ENCODE peak calls at places on chromosome 5, in six cellular contexts. Q is kidney epithelial cell, H is A549, Y is hepatocyte, L is ovary, N is fibroblast of the aortic adventitia. B is an unnamed sample.

GRCh38 chr5:39760385-39761198 is 335.8 kb upstream of the DAB2 start:
- DNase-seq in Q (peak), H (no peak), Y (no peak), L (no peak), N (peak), B (peak)

GRCh38 chr5:40841068-40841805 is at the start of gene CARD6:
- DNase-seq in Q (no peak), H (peak), Y (peak), L (no peak), N (peak), B (no peak)

GRCh38 chr5:132238901-132239500 is 11.3 kb upstream of the P4HA2 start:
- DNase-seq in Q (no peak), H (no peak), Y (no peak), L (no peak), N (no peak), B (no peak)

GRCh38 chr5:54517512-54518145 is at the start of gene SNX18:
- DNase-seq in Q (no peak), H (peak), Y (peak), L (peak), N (peak), B (peak)

GRCh38 chr5:139829471-139829870 is 33.9 kb downstream of the PSD2 start:
- DNase-seq in Q (no peak), H (no peak), Y (no peak), L (no peak), N (no peak), B (no peak)

GRCh38 chr5:148778891-148779290 is 47.5 kb upstream of the ADRB2 start:
- DNase-seq in Q (no peak), H (no peak), Y (no peak), L (no peak), N (no peak), B (no peak)

GRCh38 chr5:64569880-64570279 is 64.1 kb downstream of the RGS7BP start:
- DNase-seq in Q (no peak), H (no peak), Y (no peak), L (no peak), N (no peak), B (no peak)

GRCh38 chr5:150438873-150439546 is 10.5 kb downstream of the RPS14 start:
- DNase-seq in Q (no peak), H (peak), Y (peak), L (no peak), N (no peak), B (no peak)

GRCh38 chr5:143402464-143403356 is 776 bp downstream of the NR3C1 start:
- DNase-seq in Q (no peak), H (no peak), Y (peak), L (peak), N (peak), B (no peak)

GRCh38 chr5:102649731-102650130 is 105.4 kb upstream of the PAM start:
- DNase-seq in Q (no peak), H (no peak), Y (no peak), L (no peak), N (no peak), B (no peak)

GRCh38 chr5:120604898-120605297 is 140.8 kb downstream of the PRR16 start:
- DNase-seq in Q (peak), H (no peak), Y (no peak), L (no peak), N (peak), B (peak)

GRCh38 chr5:150647275-150648251 is 7.1 kb downstream of the SYNPO start:
- DNase-seq in Q (no peak), H (no peak), Y (no peak), L (peak), N (no peak), B (no peak)

GRCh38 chr5:54624671-54625583 is 107.4 kb downstream of the SNX18 start:
- DNase-seq in Q (no peak), H (no peak), Y (no peak), L (no peak), N (peak), B (no peak)

GRCh38 chr5:56012281-56012963 is 17.7 kb upstream of the IL6ST start:
- DNase-seq in Q (no peak), H (no peak), Y (no peak), L (no peak), N (peak), B (peak)

GRCh38 chr5:133251296-133252132 is 199.7 kb downstream of the HSPA4 start:
- DNase-seq in Q (no peak), H (no peak), Y (peak), L (no peak), N (no peak), B (no peak)

GRCh38 chr5:36696059-36696673 is 89.8 kb downstream of the SLC1A3 start:
- DNase-seq in Q (peak), H (peak), Y (peak), L (peak), N (peak), B (no peak)

GRCh38 chr5:140998921-140999410 is 32.7 kb downstream of the PCDHAC2 start:
- DNase-seq in Q (no peak), H (no peak), Y (no peak), L (no peak), N (no peak), B (no peak)

GRCh38 chr5:167269146-167269545 is 1022.3 kb upstream of the WWC1 start:
- DNase-seq in Q (no peak), H (no peak), Y (no peak), L (no peak), N (no peak), B (no peak)

GRCh38 chr5:61397238-61397637 is 65.2 kb downstream of the ZSWIM6 start:
- DNase-seq in Q (no peak), H (no peak), Y (no peak), L (no peak), N (no peak), B (no peak)

GRCh38 chr5:9605459-9605858 is 24.7 kb downstream of the TAS2R1 start:
- DNase-seq in Q (no peak), H (no peak), Y (no peak), L (no peak), N (no peak), B (no peak)

GRCh38 chr5:165370772-165371171 is 1865.4 kb downstream of the MAT2B start:
- DNase-seq in Q (no peak), H (no peak), Y (no peak), L (no peak), N (no peak), B (no peak)

GRCh38 chr5:68554566-68555279 is 339.2 kb downstream of the PIK3R1 start:
- DNase-seq in Q (no peak), H (no peak), Y (peak), L (no peak), N (peak), B (peak)

GRCh38 chr5:61734966-61735365 is 402.9 kb downstream of the ZSWIM6 start:
- DNase-seq in Q (no peak), H (no peak), Y (no peak), L (no peak), N (peak), B (no peak)

GRCh38 chr5:90344693-90345092 is 64.9 kb downstream of the CETN3 start:
- DNase-seq in Q (no peak), H (no peak), Y (no peak), L (no peak), N (no peak), B (no peak)

GRCh38 chr5:10235350-10235749 is 14.3 kb downstream of the ATPSCKMT start:
- DNase-seq in Q (no peak), H (no peak), Y (no peak), L (no peak), N (no peak), B (no peak)

GRCh38 chr5:177230660-177231059 is 72.9 kb downstream of the RAB24 start:
- DNase-seq in Q (no peak), H (no peak), Y (no peak), L (no peak), N (no peak), B (no peak)

GRCh38 chr5:78530342-78531096 is 118.1 kb downstream of the LHFPL2 start:
- DNase-seq in Q (no peak), H (peak), Y (peak), L (no peak), N (peak), B (no peak)

GRCh38 chr5:28648108-28648507 is 1609.7 kb upstream of the CDH9 start:
- DNase-seq in Q (peak), H (peak), Y (no peak), L (no peak), N (no peak), B (no peak)

GRCh38 chr5:146633273-146633672 is 117.3 kb upstream of the GPR151 start:
- DNase-seq in Q (no peak), H (no peak), Y (no peak), L (no peak), N (no peak), B (no peak)

DNA sequence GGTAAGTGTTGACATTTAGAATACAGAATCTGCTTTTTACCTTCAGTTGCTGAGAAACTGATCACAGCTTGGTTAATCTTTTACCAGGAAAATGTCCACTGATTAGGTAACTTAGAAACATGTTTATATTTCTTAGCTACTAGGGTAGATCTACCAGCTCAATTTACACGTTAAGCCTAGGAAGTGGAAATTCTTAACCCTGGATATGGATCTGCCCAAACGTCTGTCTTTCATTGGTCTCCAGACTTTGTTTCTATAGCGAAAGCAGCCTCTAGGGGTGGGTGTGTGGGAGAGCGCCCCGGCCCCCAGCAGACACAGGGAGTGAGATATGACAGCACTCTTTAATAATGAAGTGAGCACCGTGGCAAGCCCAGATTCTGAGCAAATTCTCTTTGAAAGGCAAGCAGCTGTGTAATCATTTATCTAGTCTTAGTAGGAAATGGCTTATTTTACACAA is 141.6 kb upstream of the ZNF608 start:
- DNase-seq in Q (peak), H (peak), Y (peak), L (no peak), N (no peak), B (no peak)
- TF ChIP-seq CTCF in Q (peak), H (no peak), Y (peak), L (no peak), N (no peak), B (no peak)

GRCh38 chr5:76579166-76579765 is 43.9 kb downstream of the F2RL2 start:
- DNase-seq in Q (no peak), H (no peak), Y (no peak), L (no peak), N (peak), B (no peak)
- H3K4me3 ChIP-seq in Q (no peak), H (no peak), Y (no peak), L (no peak), N (no peak), B (no peak)

GRCh38 chr5:114447084-114447773 is 85.4 kb downstream of the KCNN2 start:
- DNase-seq in Q (no peak), H (peak), Y (no peak), L (no peak), N (no peak), B (no peak)
- TF ChIP-seq CTCF in Q (peak), H (no peak), Y (peak), L (no peak), N (peak), B (peak)

GRCh38 chr5:50711280-50711679 is 44.8 kb downstream of the PARP8 start:
- DNase-seq in Q (no peak), H (no peak), Y (peak), L (no peak), N (peak), B (no peak)
- H3K4me3 ChIP-seq in Q (no peak), H (no peak), Y (no peak), L (no peak), N (no peak), B (no peak)